ENCODE peak calls at places on chromosomes 16 and 17, in ten cellular contexts. Q is gastrocnemius medialis; E is tibial artery; J is fibroblast of lung; R is prostate gland; H is H7; K is AG04450; O is small intestine; L is CD8-positive, alpha-beta T cell; X is ovary. B is an unnamed sample. For H3K27me3, the result is how much of the 10 kb centered on the place peaks cover.

GRCh38 chr16:48212033-48212432 is 32.1 kb upstream of the LONP2 start:
- DNase-seq in Q (no peak), E (peak), J (no peak), R (no peak), H (no peak), K (no peak), O (no peak), L (no peak), X (no peak), B (no peak)

GRCh38 chr17:8606415-8606814 is 24.1 kb downstream of the MYH10 start:
- DNase-seq in Q (no peak), E (no peak), J (no peak), R (no peak), H (no peak), K (no peak), O (no peak), L (no peak), X (no peak), B (no peak)

GRCh38 chr16:78184554-78185183 is 85.2 kb downstream of the WWOX start:
- DNase-seq in Q (no peak), E (no peak), J (peak), R (peak), H (no peak), K (peak), O (peak), L (no peak), X (no peak), B (no peak)

GRCh38 chr17:61455754-61456681 is 3.8 kb downstream of the TBX4 start:
- DNase-seq in Q (no peak), E (no peak), J (no peak), R (no peak), H (peak), K (no peak), O (no peak), L (no peak), X (no peak), B (no peak)

GRCh38 chr16:83085660-83086059 is 458.9 kb downstream of the CDH13 start:
- DNase-seq in Q (no peak), E (no peak), J (no peak), R (no peak), H (no peak), K (no peak), O (no peak), L (no peak), X (no peak), B (no peak)

GRCh38 chr17:28368306-28368831 is 1.7 kb downstream of the VTN start:
- DNase-seq in Q (no peak), E (no peak), J (no peak), R (no peak), H (no peak), K (no peak), O (peak), L (no peak), X (no peak), B (no peak)

GRCh38 chr17:5809580-5810188 is 225.4 kb upstream of the NLRP1 start:
- DNase-seq in Q (no peak), E (no peak), J (no peak), R (no peak), H (no peak), K (no peak), O (no peak), L (no peak), X (no peak), B (no peak)

GRCh38 chr16:66547101-66547989 is 2.6 kb downstream of the TK2 start:
- DNase-seq in Q (no peak), E (no peak), J (no peak), R (no peak), H (no peak), K (no peak), O (no peak), L (no peak), X (no peak), B (no peak)

GRCh38 chr16:52578007-52578828 is 31.3 kb upstream of the TOX3 start:
- DNase-seq in Q (no peak), E (no peak), J (no peak), R (no peak), H (no peak), K (no peak), O (peak), L (no peak), X (no peak), B (no peak)

GRCh38 chr16:86099326-86099725 is 200.4 kb downstream of the IRF8 start:
- DNase-seq in Q (no peak), E (peak), J (no peak), R (no peak), H (no peak), K (no peak), O (no peak), L (no peak), X (no peak), B (no peak)

GRCh38 chr16:30774367-30775130 is 12.4 kb downstream of the RNF40 start:
- DNase-seq in Q (no peak), E (no peak), J (no peak), R (no peak), H (no peak), K (no peak), O (no peak), L (no peak), X (no peak), B (no peak)

GRCh38 chr17:8468109-8468508 is 32.4 kb downstream of the NDEL1 start:
- DNase-seq in Q (peak), E (no peak), J (no peak), R (no peak), H (peak), K (no peak), O (no peak), L (no peak), X (no peak), B (no peak)

DNA sequence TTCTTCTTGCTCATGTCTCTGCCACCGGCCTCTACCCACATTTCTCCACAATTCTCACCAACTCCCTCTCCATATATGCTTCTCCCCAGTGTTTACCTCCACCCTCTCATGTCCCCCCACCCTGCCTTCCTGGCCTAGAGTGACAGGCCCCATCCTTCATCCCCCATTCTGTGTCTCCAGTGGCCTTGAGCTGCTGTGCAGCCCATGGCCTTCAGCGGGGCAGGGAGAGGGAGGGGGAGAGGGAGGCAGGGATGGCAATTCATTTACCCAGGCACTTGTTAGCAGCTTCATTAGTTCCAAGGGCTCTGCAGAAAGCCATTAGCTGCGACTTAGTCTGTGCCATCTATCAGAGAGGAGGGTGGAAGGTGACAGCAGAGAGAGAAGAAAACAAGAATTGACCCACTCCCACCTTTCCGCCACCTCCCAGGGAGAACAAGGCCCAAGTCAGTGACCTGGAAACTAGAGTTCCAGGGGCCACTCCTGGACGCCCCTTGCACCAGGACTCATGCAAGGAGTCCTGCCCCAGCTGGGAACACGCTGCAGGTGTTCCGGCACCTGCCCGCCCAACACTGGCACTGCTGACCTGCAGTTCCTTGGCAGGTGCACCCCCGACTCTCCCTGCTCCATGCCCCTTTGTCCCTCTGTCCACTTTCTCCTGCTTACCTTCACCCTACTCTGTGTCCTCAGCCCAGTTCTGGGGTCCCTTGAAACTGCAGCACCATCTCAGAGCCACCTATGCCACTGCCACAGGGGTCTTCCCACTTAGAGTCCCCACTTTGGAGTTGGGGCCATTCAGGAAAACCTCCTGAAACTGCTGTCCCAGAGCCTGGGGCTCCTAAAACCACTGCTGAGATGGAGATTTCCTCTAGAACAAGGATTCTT is 23.5 kb upstream of the PYY start:
- DNase-seq in Q (no peak), E (no peak), J (no peak), R (no peak), H (peak), K (no peak), O (no peak), L (no peak), X (no peak), B (no peak)
- H3K27me3 ChIP-seq in Q (under half), E (half or more), J (under half), R (under half), H (under half), K (under half), O (under half), L (under half), X (under half), B (under half)

GRCh38 chr17:81392909-81393654 is 2.2 kb upstream of the BAHCC1 start:
- DNase-seq in Q (no peak), E (no peak), J (peak), R (no peak), H (peak), K (no peak), O (peak), L (no peak), X (no peak), B (no peak)
- H3K27me3 ChIP-seq in Q (under half), E (under half), J (under half), R (under half), H (half or more), K (under half), O (under half), L (half or more), X (under half), B (half or more)

DNA sequence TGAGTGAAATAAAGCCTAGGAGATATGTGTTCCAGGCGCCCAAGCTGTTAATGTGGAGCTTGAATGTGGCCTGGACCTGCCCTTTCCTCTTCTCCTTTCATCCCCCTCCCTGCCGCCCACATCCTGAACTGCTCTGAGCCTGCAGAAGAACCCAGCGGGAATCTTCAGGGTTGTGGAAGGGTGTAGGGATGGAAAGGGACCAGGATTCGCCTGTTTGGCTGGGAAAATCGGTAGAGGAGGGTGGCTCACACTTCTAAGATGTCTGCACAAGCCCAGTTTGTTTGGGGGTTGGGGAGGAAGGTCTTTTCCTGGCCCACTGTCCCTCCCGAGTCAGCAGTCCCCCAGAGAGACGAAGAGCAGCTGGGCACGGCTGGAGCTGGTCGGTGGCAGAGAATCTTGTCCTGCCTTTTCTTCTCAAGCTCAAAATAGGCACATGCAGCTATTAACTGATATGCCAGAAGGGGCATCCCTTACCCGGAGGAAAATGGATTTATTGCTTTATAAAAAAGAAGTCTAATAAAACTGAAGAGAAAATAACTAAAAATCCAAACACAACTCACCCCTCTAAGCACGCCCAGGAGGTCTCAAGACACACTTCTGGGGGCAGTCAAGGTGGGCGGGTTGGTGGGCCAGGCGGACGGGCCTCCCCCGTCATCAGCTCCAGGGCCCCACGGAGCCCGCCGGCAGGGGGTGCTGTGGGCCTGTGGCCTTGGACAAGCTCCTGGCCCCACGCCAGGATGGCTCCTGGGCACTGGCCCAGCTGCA is 11.5 kb upstream of the PITPNA start:
- DNase-seq in Q (peak), E (peak), J (peak), R (peak), H (peak), K (peak), O (peak), L (peak), X (peak), B (no peak)
- H3K27me3 ChIP-seq in Q (under half), E (under half), J (under half), R (under half), H (under half), K (under half), O (under half), L (under half), X (under half), B (under half)

GRCh38 chr17:78560731-78561130 is 16.5 kb downstream of the DNAH17 start:
- DNase-seq in Q (no peak), E (no peak), J (no peak), R (no peak), H (no peak), K (no peak), O (no peak), L (no peak), X (no peak), B (no peak)
- H3K27me3 ChIP-seq in Q (under half), E (under half), J (under half), R (under half), H (under half), K (under half), O (under half), L (under half), X (under half), B (under half)

GRCh38 chr17:74148446-74148845 is 55.0 kb upstream of the RPL38 start:
- DNase-seq in Q (no peak), E (peak), J (no peak), R (no peak), H (no peak), K (no peak), O (no peak), L (no peak), X (no peak), B (no peak)
- H3K27me3 ChIP-seq in Q (under half), E (under half), J (under half), R (under half), H (under half), K (under half), O (under half), L (under half), X (under half), B (under half)

GRCh38 chr17:48628641-48629410 is 2.7 kb upstream of the HOXB9 start:
- DNase-seq in Q (no peak), E (no peak), J (no peak), R (no peak), H (no peak), K (no peak), O (no peak), L (no peak), X (no peak), B (no peak)
- H3K27me3 ChIP-seq in Q (half or more), E (half or more), J (half or more), R (under half), H (half or more), K (half or more), O (under half), L (under half), X (under half), B (half or more)

DNA sequence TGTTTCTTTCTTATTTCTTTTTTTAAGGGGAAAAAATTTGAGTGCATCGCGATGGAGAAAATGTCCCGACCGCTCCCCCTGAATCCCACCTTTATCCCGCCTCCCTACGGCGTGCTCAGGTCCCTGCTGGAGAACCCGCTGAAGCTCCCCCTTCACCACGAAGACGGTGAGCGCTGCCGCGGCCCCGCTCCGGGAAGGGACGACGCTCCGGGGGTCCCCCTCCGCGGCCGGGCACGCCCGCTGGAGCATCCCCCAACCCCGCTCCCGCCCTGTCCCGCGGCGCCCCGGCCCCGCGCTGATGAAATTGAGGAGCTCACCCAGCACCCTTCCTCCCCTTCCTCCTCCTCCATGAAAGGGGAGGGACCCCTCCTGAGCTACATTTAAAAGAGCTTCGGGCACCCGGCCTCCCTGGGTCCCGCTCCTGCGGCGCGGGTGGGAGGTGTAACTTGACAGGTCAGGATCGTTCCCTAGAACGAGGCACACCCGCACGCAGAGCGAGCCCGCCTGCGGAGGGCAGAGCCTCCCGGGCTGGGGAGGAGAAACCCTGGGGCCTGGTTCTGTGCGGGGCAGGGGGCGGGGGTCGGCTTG is 768 bp downstream of the HLF start:
- DNase-seq in Q (no peak), E (peak), J (no peak), R (no peak), H (peak), K (no peak), O (peak), L (no peak), X (no peak), B (no peak)
- H3K27me3 ChIP-seq in Q (under half), E (under half), J (under half), R (under half), H (half or more), K (under half), O (under half), L (under half), X (under half), B (under half)

B was measured in iPS DF 6.9.